ENCODE peak calls at places on chromosomes 7 and 10, in seven cellular contexts. J is H9; Q is stimulated activated CD8-positive, alpha-beta memory T cell treated with anti-CD3 and anti-CD28 coated beads, Interleukin-2, amount 100 ng/mL, for 48 hours; S is T-cell; I is WTC11; Z is AG09309; P is mucosa of gallbladder. Y is an unnamed sample.

GRCh38 chr10:11896549-11897200 is 73.5 kb downstream of the PROSER2 start:
- DNase-seq in J (no peak), Q (no peak), S (no peak), I (no peak), Z (no peak), P (no peak), Y (no peak)

GRCh38 chr10:68812420-68812819 is 14.9 kb upstream of the STOX1 start:
- DNase-seq in J (no peak), Q (no peak), S (no peak), I (no peak), Z (no peak), P (no peak), Y (no peak)

GRCh38 chr10:124697837-124698559 is 46.2 kb downstream of the FAM53B start:
- DNase-seq in J (no peak), Q (no peak), S (peak), I (no peak), Z (no peak), P (no peak), Y (peak)

GRCh38 chr10:47113907-47114500 is 186.0 kb upstream of the GDF10 start:
- DNase-seq in J (no peak), Q (no peak), S (no peak), I (no peak), Z (no peak), P (no peak), Y (no peak)

GRCh38 chr7:82230826-82231581 is 212.6 kb downstream of the CACNA2D1 start:
- DNase-seq in J (no peak), Q (no peak), S (no peak), I (no peak), Z (no peak), P (no peak), Y (no peak)

GRCh38 chr7:133502498-133502897 is 249.6 kb downstream of the EXOC4 start:
- DNase-seq in J (no peak), Q (no peak), S (no peak), I (no peak), Z (no peak), P (no peak), Y (no peak)

GRCh38 chr7:3436112-3436511 is 135.1 kb downstream of the SDK1 start:
- DNase-seq in J (no peak), Q (no peak), S (no peak), I (no peak), Z (no peak), P (no peak), Y (no peak)

GRCh38 chr10:73991846-73992245 is 6.1 kb upstream of the VCL start:
- DNase-seq in J (no peak), Q (peak), S (peak), I (no peak), Z (no peak), P (peak), Y (no peak)

GRCh38 chr10:70906031-70906804 is 17.9 kb upstream of the PCBD1 start:
- DNase-seq in J (no peak), Q (no peak), S (no peak), I (peak), Z (no peak), P (no peak), Y (no peak)

GRCh38 chr7:20249924-20250323 is 32.7 kb upstream of the MACC1 start:
- DNase-seq in J (no peak), Q (no peak), S (no peak), I (no peak), Z (no peak), P (no peak), Y (no peak)

GRCh38 chr10:127757033-127757432 is 20.0 kb downstream of the FOXI2 start:
- DNase-seq in J (no peak), Q (no peak), S (no peak), I (peak), Z (no peak), P (no peak), Y (no peak)

GRCh38 chr7:317643-318405 is 27.9 kb downstream of the FOXL3 start:
- DNase-seq in J (no peak), Q (no peak), S (no peak), I (no peak), Z (no peak), P (no peak), Y (no peak)

GRCh38 chr10:75712241-75712880 is 280.9 kb downstream of the LRMDA start:
- DNase-seq in J (no peak), Q (no peak), S (no peak), I (no peak), Z (no peak), P (no peak), Y (no peak)

GRCh38 chr7:20388064-20388463 is 57.4 kb downstream of the ITGB8 start:
- DNase-seq in J (no peak), Q (no peak), S (no peak), I (no peak), Z (no peak), P (peak), Y (no peak)

Y was measured in mesendoderm.